ENCODE peak calls at places on chromosomes 13 and 19, in four cellular contexts. One of them, this sample, is unnamed. For H3K4me1, the result is how much of the 10 kb centered on the place peaks cover.

GRCh38 chr13:113646921-113647340 is 11.1 kb downstream of the ATP4B start:
- DNase-seq in thoracic aorta: no peak
- DNase-seq in HCT116: no peak
- DNase-seq in heart right ventricle: no peak
- DNase-seq in this sample: no peak

GRCh38 chr19:48905664-48906063 is 5.6 kb downstream of the NUCB1 start:
- DNase-seq in thoracic aorta: no peak
- DNase-seq in HCT116: no peak
- DNase-seq in heart right ventricle: no peak
- DNase-seq in this sample: no peak

GRCh38 chr19:56838930-56839664 is 1.4 kb downstream of the PEG3 start:
- DNase-seq in thoracic aorta: peak
- DNase-seq in HCT116: no peak
- DNase-seq in heart right ventricle: peak
- DNase-seq in this sample: peak

GRCh38 chr19:41363753-41364545 is at the start of gene B9D2:
- DNase-seq in thoracic aorta: peak
- DNase-seq in HCT116: peak
- DNase-seq in heart right ventricle: peak
- DNase-seq in this sample: peak

GRCh38 chr13:19888799-19889198 is 25.4 kb upstream of the ZMYM5 start:
- DNase-seq in thoracic aorta: no peak
- DNase-seq in HCT116: no peak
- DNase-seq in heart right ventricle: no peak
- DNase-seq in this sample: no peak

GRCh38 chr19:47296036-47296435 is 13.6 kb upstream of the C5AR1 start:
- DNase-seq in thoracic aorta: peak
- DNase-seq in HCT116: peak
- DNase-seq in heart right ventricle: peak
- DNase-seq in this sample: peak

GRCh38 chr13:65656740-65657329 is 1573.3 kb downstream of the PCDH9 start:
- DNase-seq in thoracic aorta: no peak
- DNase-seq in HCT116: no peak
- DNase-seq in heart right ventricle: no peak
- DNase-seq in this sample: no peak

GRCh38 chr19:54282706-54283105 is 1.8 kb upstream of the LILRB2 start:
- DNase-seq in thoracic aorta: no peak
- DNase-seq in HCT116: no peak
- DNase-seq in heart right ventricle: no peak
- DNase-seq in this sample: peak

GRCh38 chr13:72290962-72291681 is 424.1 kb upstream of the DACH1 start:
- DNase-seq in thoracic aorta: no peak
- DNase-seq in HCT116: peak
- DNase-seq in heart right ventricle: no peak
- DNase-seq in this sample: no peak

GRCh38 chr19:45629704-45630103 is 9.5 kb downstream of the EML2 start:
- DNase-seq in thoracic aorta: no peak
- DNase-seq in HCT116: no peak
- DNase-seq in heart right ventricle: no peak
- DNase-seq in this sample: no peak

GRCh38 chr19:45632468-45633196 is 6.6 kb downstream of the EML2 start:
- DNase-seq in thoracic aorta: peak
- DNase-seq in HCT116: peak
- DNase-seq in heart right ventricle: peak
- DNase-seq in this sample: peak

GRCh38 chr19:45636275-45636674 is 2.9 kb downstream of the EML2 start:
- DNase-seq in thoracic aorta: no peak
- DNase-seq in HCT116: no peak
- DNase-seq in heart right ventricle: no peak
- DNase-seq in this sample: no peak

GRCh38 chr19:45630463-45630862 is 8.7 kb downstream of the EML2 start:
- DNase-seq in thoracic aorta: no peak
- DNase-seq in HCT116: peak
- DNase-seq in heart right ventricle: no peak
- DNase-seq in this sample: no peak
- H3K27ac ChIP-seq in thoracic aorta: no peak
- H3K27ac ChIP-seq in HCT116: peak
- H3K27ac ChIP-seq in heart right ventricle: no peak
- H3K27ac ChIP-seq in this sample: no peak

GRCh38 chr19:15457701-15458484 is 6.5 kb downstream of the RASAL3 start:
- DNase-seq in thoracic aorta: no peak
- DNase-seq in HCT116: no peak
- DNase-seq in heart right ventricle: no peak
- DNase-seq in this sample: no peak
- H3K4me3 ChIP-seq in thoracic aorta: peak
- H3K4me3 ChIP-seq in HCT116: no peak
- H3K4me3 ChIP-seq in heart right ventricle: peak
- H3K4me3 ChIP-seq in this sample: peak

GRCh38 chr13:41802033-41802683 is 158.8 kb downstream of the VWA8 start:
- DNase-seq in thoracic aorta: no peak
- DNase-seq in HCT116: no peak
- DNase-seq in heart right ventricle: no peak
- DNase-seq in this sample: no peak

DNA sequence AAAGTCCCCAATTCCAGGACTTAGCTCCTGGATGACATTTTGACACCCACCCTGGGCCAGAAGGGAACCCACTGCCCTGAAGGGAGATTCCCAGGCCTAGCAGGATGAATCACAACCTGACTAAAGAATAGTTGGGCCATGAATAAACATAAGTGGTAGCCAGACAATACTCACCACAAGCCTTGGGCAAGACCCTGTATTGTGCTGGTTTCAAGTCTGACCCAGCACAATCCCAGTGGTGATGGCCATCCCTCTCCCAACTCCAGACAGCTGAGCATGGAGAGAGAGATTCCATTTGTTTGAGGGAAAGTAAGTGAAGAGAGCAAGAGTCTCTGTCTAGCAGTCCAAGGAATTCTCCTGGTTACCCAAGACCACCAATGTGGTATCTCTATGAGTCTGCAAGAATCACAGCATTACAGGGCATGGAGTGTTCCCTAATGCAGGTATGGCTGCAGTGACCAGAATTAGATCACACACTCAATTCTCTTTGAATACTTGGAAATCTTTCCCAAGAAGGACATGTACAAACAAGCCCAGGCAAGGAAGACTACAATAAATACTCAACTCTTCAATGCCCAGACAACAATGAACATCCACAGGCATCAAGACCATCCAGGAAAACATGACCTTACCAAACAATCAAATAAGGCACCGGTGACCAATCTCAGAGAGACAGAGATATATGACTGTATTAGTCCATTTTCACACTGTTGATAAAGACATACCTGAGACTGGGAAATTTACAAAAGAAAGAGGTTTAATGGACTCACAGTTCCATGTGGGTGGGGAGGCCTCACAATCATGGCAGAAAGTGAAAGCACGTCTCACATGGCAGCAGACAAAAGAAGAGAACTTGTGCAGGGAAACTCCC is 158.0 kb downstream of the VWA8 start:
- DNase-seq in thoracic aorta: no peak
- DNase-seq in HCT116: no peak
- DNase-seq in heart right ventricle: no peak
- DNase-seq in this sample: no peak
- H3K4me1 ChIP-seq in thoracic aorta: under half
- H3K4me1 ChIP-seq in HCT116: under half
- H3K4me1 ChIP-seq in heart right ventricle: under half
- H3K4me1 ChIP-seq in this sample: under half

DNA sequence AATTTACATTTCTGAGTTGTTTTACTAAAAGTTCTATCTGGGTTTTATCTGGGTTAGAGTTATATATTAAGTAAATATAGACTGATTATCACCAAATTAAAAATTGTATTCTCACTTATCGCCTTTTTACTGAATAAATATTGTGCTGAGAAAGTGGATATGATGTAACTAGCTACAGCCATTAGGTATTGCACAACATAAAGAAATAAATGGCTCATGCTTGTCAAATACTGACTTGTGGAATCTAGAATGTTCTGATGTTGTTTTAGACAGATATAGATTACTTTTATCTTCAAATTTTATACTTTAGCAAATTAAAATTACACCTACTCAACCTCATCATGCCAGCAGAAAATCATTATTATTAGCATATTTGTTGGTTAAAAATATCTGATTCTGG is 1277.1 kb upstream of the MIR17HG start:
- DNase-seq in thoracic aorta: no peak
- DNase-seq in HCT116: no peak
- DNase-seq in heart right ventricle: no peak
- DNase-seq in this sample: no peak
- H3K27ac ChIP-seq in thoracic aorta: no peak
- H3K27ac ChIP-seq in HCT116: no peak
- H3K27ac ChIP-seq in heart right ventricle: no peak
- H3K27ac ChIP-seq in this sample: no peak

GRCh38 chr19:17329061-17329767 is 5.4 kb downstream of the ANO8 start:
- DNase-seq in thoracic aorta: no peak
- DNase-seq in HCT116: no peak
- DNase-seq in heart right ventricle: no peak
- DNase-seq in this sample: no peak
- H3K4me3 ChIP-seq in thoracic aorta: peak
- H3K4me3 ChIP-seq in HCT116: peak
- H3K4me3 ChIP-seq in heart right ventricle: no peak
- H3K4me3 ChIP-seq in this sample: no peak

This sample was measured in right atrium auricular region.